ENCODE peak calls at places on chromosomes 3 and 15, in eight cellular contexts. M is cardiac fibroblast, L is fibroblast of mammary gland, R is dorsolateral prefrontal cortex, N is fibroblast of lung, I is foreskin fibroblast, J is RWPE2, Y is gastrocnemius medialis. P is an unnamed sample.

GRCh38 chr3:159923961-159924360 is 64.7 kb upstream of the IL12A start:
- DNase-seq in L (peak; percentile 51), J (no peak), I (peak; percentile 57), Y (no peak), M (peak; percentile 43), R (no peak), N (peak; percentile 43), P (no peak)

GRCh38 chr3:138513073-138513843 is 78.8 kb downstream of the ESYT3 start:
- DNase-seq in Y (no peak), I (no peak), L (no peak), N (no peak), M (no peak), J (no peak), R (no peak), P (no peak)

GRCh38 chr3:17742837-17743659 is 617 bp upstream of the TBC1D5 start:
- DNase-seq in L (peak; percentile 97), N (no peak), I (no peak), J (no peak), Y (no peak), R (peak; percentile 88), M (peak; percentile 98), P (no peak)

GRCh38 chr3:177146646-177147045 is 50.6 kb downstream of the TBL1XR1 start:
- DNase-seq in L (peak; percentile 80), R (no peak), M (peak; percentile 60), Y (no peak), I (peak; percentile 58), J (no peak), N (peak; percentile 47), P (no peak)

GRCh38 chr3:66394261-66395249 is 106.3 kb downstream of the LRIG1 start:
- DNase-seq in Y (no peak), J (no peak), I (no peak), L (no peak), R (no peak), N (peak; percentile 93), M (peak; percentile 71), P (no peak)

GRCh38 chr3:147313513-147313912 is 92.8 kb downstream of the ZIC4 start:
- DNase-seq in N (no peak), M (no peak), R (no peak), J (no peak), L (no peak), I (no peak), Y (no peak), P (no peak)

GRCh38 chr3:56862352-56863062 is 60.8 kb upstream of the ARHGEF3 start:
- DNase-seq in J (no peak), L (peak; percentile 87), Y (no peak), N (peak; percentile 96), M (peak; percentile 75), I (peak; percentile 74), R (peak; percentile 34), P (no peak)

GRCh38 chr15:76994971-76995945 is at the start of gene PSTPIP1:
- DNase-seq in I (peak; percentile 21), J (peak; percentile 76), M (no peak), L (no peak), N (no peak), R (peak; percentile 49), Y (no peak), P (no peak)

GRCh38 chr3:28994161-28994905 is 286.5 kb upstream of the RBMS3 start:
- DNase-seq in L (no peak), R (no peak), J (no peak), N (no peak), I (no peak), Y (no peak), M (no peak), P (no peak)

GRCh38 chr3:189049458-189050231 is 122.1 kb upstream of the TPRG1 start:
- DNase-seq in Y (no peak), M (peak; percentile 3), L (no peak), J (no peak), I (no peak), N (no peak), R (no peak), P (no peak)

GRCh38 chr3:171566803-171567422 is 106.7 kb upstream of the TNIK start:
- DNase-seq in N (peak; percentile 30), M (peak; percentile 67), I (peak; percentile 68), L (peak; percentile 57), R (no peak), Y (no peak), J (no peak), P (no peak)

GRCh38 chr3:43106293-43106628 is 382 bp upstream of the POMGNT2 start:
- DNase-seq in Y (no peak), L (no peak), J (no peak), R (no peak), I (no peak), M (no peak), N (no peak), P (no peak)

GRCh38 chr15:25773248-25773647 is 89.9 kb downstream of the ATP10A start:
- DNase-seq in N (no peak), M (no peak), L (no peak), Y (no peak), I (no peak), R (no peak), J (no peak), P (no peak)

GRCh38 chr15:36658321-36658720 is 78.9 kb downstream of the CDIN1 start:
- DNase-seq in L (peak; percentile 73), I (peak; percentile 78), J (no peak), Y (no peak), M (peak; percentile 33), N (peak; percentile 16), R (no peak), P (no peak)

GRCh38 chr3:173044998-173045397 is 96.0 kb downstream of the SPATA16 start:
- DNase-seq in J (no peak), M (no peak), R (no peak), Y (no peak), N (no peak), L (no peak), I (no peak), P (no peak)

GRCh38 chr3:87082806-87083440 is 92.0 kb upstream of the VGLL3 start:
- DNase-seq in I (peak; percentile 85), M (peak; percentile 87), N (peak; percentile 54), J (no peak), L (peak; percentile 78), Y (no peak), R (no peak), P (no peak)

GRCh38 chr3:21508244-21508643 is 242.8 kb downstream of the ZNF385D start:
- DNase-seq in Y (no peak), N (no peak), R (no peak), L (no peak), J (no peak), M (no peak), I (no peak), P (no peak)

GRCh38 chr3:125357032-125357658 is 18.0 kb downstream of the ZNF148 start:
- DNase-seq in I (peak; percentile 67), J (no peak), Y (peak; percentile 34), M (no peak), R (no peak), N (peak; percentile 62), L (peak; percentile 27), P (no peak)

GRCh38 chr3:12471228-12471627 is 13.1 kb upstream of the TSEN2 start:
- DNase-seq in Y (no peak), I (no peak), J (no peak), L (no peak), N (no peak), R (no peak), M (no peak), P (no peak)
- TF ChIP-seq CTCF in Y (no peak), I (no peak), J (peak; percentile 39), L (no peak), N (no peak), R (no peak), M (no peak), P (no peak)

GRCh38 chr15:31203999-31204398 is 102.5 kb upstream of the TRPM1 start:
- DNase-seq in L (no peak), J (no peak), M (no peak), I (no peak), R (no peak), Y (no peak), N (no peak), P (no peak)

GRCh38 chr15:31197497-31198414 is 96.2 kb upstream of the TRPM1 start:
- DNase-seq in R (no peak), I (peak; percentile 39), Y (no peak), M (peak; percentile 34), N (peak; percentile 5), J (no peak), L (peak; percentile 29), P (no peak)

GRCh38 chr15:31206386-31207174 is 105.1 kb upstream of the TRPM1 start:
- DNase-seq in N (no peak), L (no peak), Y (no peak), R (no peak), J (no peak), M (peak; percentile 18), I (peak; percentile 33), P (no peak)

GRCh38 chr15:31202953-31203352 is 101.4 kb upstream of the TRPM1 start:
- DNase-seq in L (no peak), R (no peak), N (no peak), Y (no peak), M (no peak), J (no peak), I (no peak), P (no peak)

DNA sequence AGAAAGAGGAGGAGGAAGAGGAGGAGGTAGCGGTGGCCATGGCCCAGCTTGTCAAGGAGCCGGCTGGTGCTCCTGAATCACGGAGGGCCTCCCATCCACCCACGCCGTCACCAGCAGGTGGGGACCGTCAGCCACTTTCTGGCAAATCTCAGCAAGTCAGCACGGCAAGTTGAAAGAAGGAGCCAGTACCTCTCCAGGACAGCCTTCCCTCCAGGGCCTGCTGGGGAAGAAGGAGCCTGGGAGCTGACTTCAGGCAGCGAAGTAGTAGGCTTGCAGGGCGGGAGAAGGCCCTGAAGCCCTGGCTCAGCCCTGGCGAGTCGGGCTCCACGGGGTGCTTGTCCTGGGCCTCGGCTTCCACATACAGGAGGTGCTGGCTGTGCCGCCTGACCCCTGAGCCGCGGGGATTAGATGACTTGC is 99.2 kb upstream of the TRPM1 start:
- DNase-seq in R (peak; percentile 48), J (no peak), L (peak; percentile 52), I (peak; percentile 53), M (peak; percentile 61), N (peak; percentile 31), Y (peak; percentile 70), P (no peak)
- TF ChIP-seq CTCF in R (peak; percentile 27), J (peak; percentile 62), L (peak; percentile 37), I (peak; percentile 40), M (peak; percentile 57), N (peak; percentile 38), Y (peak; percentile 55), P (no peak)

GRCh38 chr3:150216041-150216811 is 191.9 kb upstream of the TSC22D2 start:
- DNase-seq in Y (peak; percentile 29), R (no peak), I (peak; percentile 84), J (no peak), M (no peak), L (peak; percentile 49), N (peak; percentile 87), P (no peak)
- TF ChIP-seq CTCF in Y (no peak), R (no peak), I (no peak), J (no peak), M (no peak), L (no peak), N (peak; percentile 6), P (no peak)

DNA sequence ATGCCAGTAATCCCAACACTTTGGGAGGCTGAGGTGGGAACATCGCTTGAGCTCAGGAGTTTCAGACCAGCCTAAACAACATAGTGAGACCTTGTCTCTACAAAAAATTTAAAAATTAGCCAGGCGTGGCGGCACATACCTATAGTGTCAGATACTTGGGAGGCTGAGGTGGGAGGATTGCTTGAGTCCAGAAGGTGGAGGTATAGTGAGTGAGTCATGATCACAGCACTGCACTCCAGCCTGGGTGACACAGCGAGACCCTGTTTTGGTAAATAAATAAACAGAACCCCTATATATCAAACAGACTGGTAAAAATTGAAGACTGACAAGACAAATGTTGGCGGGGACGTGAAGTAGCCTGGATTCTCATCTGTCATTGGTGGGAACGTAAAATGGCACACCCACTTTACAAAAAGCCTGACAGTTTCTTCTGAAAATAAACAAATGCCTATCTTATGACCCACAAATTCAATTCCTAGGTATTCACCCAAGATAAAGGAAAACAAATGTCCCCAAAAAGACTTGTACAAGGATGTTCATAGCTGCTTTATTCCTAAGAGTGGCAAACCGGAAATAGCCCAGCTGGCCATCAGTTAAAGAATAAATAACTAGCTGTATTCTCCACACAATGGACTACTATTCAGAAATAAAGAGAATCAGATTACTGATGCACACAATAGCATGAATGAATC is 47.0 kb upstream of the GK5 start:
- DNase-seq in N (peak; percentile 56), Y (no peak), R (no peak), L (peak; percentile 6), J (no peak), M (peak; percentile 77), I (peak; percentile 50), P (no peak)
- TF ChIP-seq CTCF in N (no peak), Y (no peak), R (no peak), L (no peak), J (no peak), M (no peak), I (no peak), P (no peak)